ENCODE peak calls at places on chromosome 21, in six cellular contexts. X, M, Y, S, R and W are unnamed samples.

GRCh38 chr21:36183144-36183795 is 26.6 kb downstream of the DOP1B start:
- DNase-seq in X (no peak), M (peak), Y (no peak), S (no peak), R (no peak), W (no peak)

GRCh38 chr21:15446193-15446592 is 283.6 kb upstream of the USP25 start:
- DNase-seq in X (no peak), M (no peak), Y (no peak), S (no peak), R (no peak), W (no peak)

GRCh38 chr21:31573217-31573616 is 86.3 kb upstream of the SOD1 start:
- DNase-seq in X (no peak), M (no peak), Y (no peak), S (no peak), R (no peak), W (no peak)

GRCh38 chr21:36408568-36408967 is 23.4 kb downstream of the CHAF1B start:
- DNase-seq in X (no peak), M (peak), Y (no peak), S (no peak), R (no peak), W (no peak)

GRCh38 chr21:38869196-38869595 is 63.5 kb downstream of the ETS2 start:
- DNase-seq in X (no peak), M (no peak), Y (no peak), S (no peak), R (no peak), W (no peak)

GRCh38 chr21:36402339-36402738 is 17.1 kb downstream of the CHAF1B start:
- DNase-seq in X (no peak), M (no peak), Y (no peak), S (no peak), R (no peak), W (no peak)

GRCh38 chr21:31184462-31184861 is 146.2 kb upstream of the KRTAP19-8 start:
- DNase-seq in X (no peak), M (no peak), Y (no peak), S (no peak), R (no peak), W (no peak)

GRCh38 chr21:38165466-38166213 is 91.2 kb upstream of the KCNJ15 start:
- DNase-seq in X (no peak), M (no peak), Y (no peak), S (peak), R (peak), W (no peak)

GRCh38 chr21:46320331-46320801 is 3.3 kb downstream of the C21orf58 start:
- DNase-seq in X (no peak), M (no peak), Y (no peak), S (no peak), R (no peak), W (no peak)

GRCh38 chr21:46219591-46220239 is 8.9 kb downstream of the LSS start:
- DNase-seq in X (no peak), M (no peak), Y (no peak), S (no peak), R (no peak), W (no peak)

GRCh38 chr21:27201197-27201596 is 234.3 kb upstream of the ADAMTS5 start:
- DNase-seq in X (no peak), M (no peak), Y (no peak), S (peak), R (peak), W (no peak)

GRCh38 chr21:32306021-32306780 is 7.5 kb downstream of the MRAP start:
- DNase-seq in X (peak), M (no peak), Y (peak), S (no peak), R (peak), W (peak)

GRCh38 chr21:17610862-17611261 is 1.8 kb downstream of the BTG3 start:
- DNase-seq in X (no peak), M (no peak), Y (no peak), S (peak), R (no peak), W (no peak)

GRCh38 chr21:31460985-31461384 is 116.9 kb upstream of the TIAM1 start:
- DNase-seq in X (no peak), M (no peak), Y (no peak), S (no peak), R (no peak), W (no peak)

GRCh38 chr21:41318218-41318617 is 1.6 kb downstream of the FAM3B start:
- DNase-seq in X (no peak), M (no peak), Y (no peak), S (no peak), R (no peak), W (no peak)

GRCh38 chr21:16315223-16315622 is 585.4 kb downstream of the USP25 start:
- DNase-seq in X (no peak), M (no peak), Y (no peak), S (no peak), R (no peak), W (no peak)

GRCh38 chr21:37550618-37551405 is 184.2 kb downstream of the DYRK1A start:
- DNase-seq in X (no peak), M (no peak), Y (no peak), S (no peak), R (no peak), W (no peak)

GRCh38 chr21:46122241-46122671 is 24.3 kb downstream of the COL6A2 start:
- DNase-seq in X (no peak), M (no peak), Y (no peak), S (peak), R (peak), W (no peak)

GRCh38 chr21:40165671-40166070 is 298.4 kb downstream of the PCP4 start:
- DNase-seq in X (peak), M (no peak), Y (no peak), S (no peak), R (no peak), W (no peak)

GRCh38 chr21:16502897-16503296 is 773.1 kb downstream of the USP25 start:
- DNase-seq in X (no peak), M (no peak), Y (no peak), S (no peak), R (no peak), W (no peak)

GRCh38 chr21:45869121-45870007 is 112.2 kb upstream of the COL6A1 start:
- DNase-seq in X (no peak), M (no peak), Y (no peak), S (peak), R (peak), W (peak)

GRCh38 chr21:45824546-45825208 is 156.9 kb upstream of the COL6A1 start:
- DNase-seq in X (no peak), M (no peak), Y (no peak), S (no peak), R (no peak), W (no peak)

GRCh38 chr21:45954271-45954670 is 27.3 kb upstream of the COL6A1 start:
- DNase-seq in X (no peak), M (no peak), Y (no peak), S (no peak), R (peak), W (peak)

GRCh38 chr21:46125846-46126301 is 28.0 kb downstream of the COL6A2 start:
- DNase-seq in X (no peak), M (no peak), Y (no peak), S (no peak), R (no peak), W (peak)

GRCh38 chr21:40841524-40842196 is 5.3 kb downstream of the DSCAM start:
- DNase-seq in X (peak), M (peak), Y (peak), S (no peak), R (no peak), W (peak)

GRCh38 chr21:26835714-26836265 is 9.4 kb downstream of the ADAMTS1 start:
- DNase-seq in X (no peak), M (peak), Y (no peak), S (no peak), R (no peak), W (no peak)

GRCh38 chr21:28235169-28235892 is 757.3 kb downstream of the LTN1 start:
- DNase-seq in X (no peak), M (no peak), Y (no peak), S (no peak), R (no peak), W (peak)

GRCh38 chr21:37670883-37671282 is 245.4 kb downstream of the KCNJ6 start:
- DNase-seq in X (no peak), M (peak), Y (no peak), S (peak), R (peak), W (no peak)

GRCh38 chr21:36859744-36860501 is 106.5 kb downstream of the HLCS start:
- DNase-seq in X (no peak), M (peak), Y (peak), S (peak), R (peak), W (peak)

GRCh38 chr21:46092811-46093667 is 4.9 kb upstream of the COL6A2 start:
- DNase-seq in X (no peak), M (no peak), Y (no peak), S (no peak), R (no peak), W (no peak)

GRCh38 chr21:26840912-26841311 is 4.3 kb downstream of the ADAMTS1 start:
- DNase-seq in X (no peak), M (peak), Y (no peak), S (peak), R (peak), W (no peak)

GRCh38 chr21:31260790-31261189 is 83.3 kb downstream of the TIAM1 start:
- DNase-seq in X (no peak), M (peak), Y (no peak), S (peak), R (peak), W (no peak)

GRCh38 chr21:14968821-14969220 is 96.0 kb downstream of the NRIP1 start:
- DNase-seq in X (no peak), M (no peak), Y (no peak), S (peak), R (no peak), W (no peak)

GRCh38 chr21:29634410-29634809 is 305.4 kb downstream of the GRIK1 start:
- DNase-seq in X (no peak), M (no peak), Y (no peak), S (no peak), R (no peak), W (no peak)

GRCh38 chr21:37564341-37564923 is 197.9 kb downstream of the DYRK1A start:
- DNase-seq in X (peak), M (peak), Y (no peak), S (peak), R (peak), W (peak)

GRCh38 chr21:32155226-32155625 is 123.6 kb downstream of the MIS18A start:
- DNase-seq in X (no peak), M (no peak), Y (no peak), S (no peak), R (no peak), W (no peak)

GRCh38 chr21:36059823-36060158 is 535 bp downstream of the SETD4 start:
- DNase-seq in X (no peak), M (peak), Y (no peak), S (no peak), R (no peak), W (no peak)

GRCh38 chr21:17650301-17650700 is 37.6 kb upstream of the BTG3 start:
- DNase-seq in X (no peak), M (no peak), Y (no peak), S (no peak), R (no peak), W (no peak)

DNA sequence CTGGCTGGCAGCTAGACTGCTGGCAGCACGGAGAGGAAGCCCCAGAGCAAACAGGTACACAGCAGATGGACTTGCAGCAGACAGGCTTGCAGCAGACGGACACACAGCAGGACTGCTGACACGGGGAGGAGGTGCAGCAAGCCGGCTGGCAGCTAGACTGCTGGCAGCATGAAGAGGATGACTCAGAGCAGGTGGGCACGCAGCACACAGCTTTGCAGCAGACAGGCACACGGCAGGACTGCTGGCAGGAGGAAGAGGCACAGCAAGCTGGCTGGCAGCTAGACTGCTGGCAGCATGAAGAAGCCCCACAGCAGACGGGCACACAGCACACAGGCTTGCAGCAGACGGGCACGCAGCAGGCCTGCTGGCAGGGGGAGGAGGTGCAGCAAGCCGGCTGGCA is 498 bp downstream of the KRTAP10-2 start:
- DNase-seq in X (no peak), M (no peak), Y (no peak), S (no peak), R (no peak), W (peak)
- H4K91ac ChIP-seq in X (peak), M (no peak), Y (peak), S (no peak), R (no peak), W (no peak)

GRCh38 chr21:19122371-19122770 is 718.8 kb upstream of the TMPRSS15 start:
- DNase-seq in X (no peak), M (no peak), Y (no peak), S (no peak), R (no peak), W (no peak)
- H4K91ac ChIP-seq in X (no peak), M (no peak), Y (no peak), S (no peak), R (no peak), W (no peak)

GRCh38 chr21:44636209-44637017 is 743 bp upstream of the KRTAP10-10 start:
- DNase-seq in X (no peak), M (no peak), Y (no peak), S (no peak), R (no peak), W (no peak)

GRCh38 chr21:44632067-44632466 is 5.1 kb upstream of the KRTAP10-10 start:
- DNase-seq in X (no peak), M (no peak), Y (no peak), S (no peak), R (no peak), W (no peak)

GRCh38 chr21:44640761-44641160 is 3.6 kb downstream of the KRTAP10-10 start:
- DNase-seq in X (no peak), M (no peak), Y (no peak), S (no peak), R (no peak), W (no peak)

GRCh38 chr21:44639331-44639655 is 2.1 kb downstream of the KRTAP10-10 start:
- DNase-seq in X (no peak), M (no peak), Y (no peak), S (no peak), R (no peak), W (no peak)

DNA sequence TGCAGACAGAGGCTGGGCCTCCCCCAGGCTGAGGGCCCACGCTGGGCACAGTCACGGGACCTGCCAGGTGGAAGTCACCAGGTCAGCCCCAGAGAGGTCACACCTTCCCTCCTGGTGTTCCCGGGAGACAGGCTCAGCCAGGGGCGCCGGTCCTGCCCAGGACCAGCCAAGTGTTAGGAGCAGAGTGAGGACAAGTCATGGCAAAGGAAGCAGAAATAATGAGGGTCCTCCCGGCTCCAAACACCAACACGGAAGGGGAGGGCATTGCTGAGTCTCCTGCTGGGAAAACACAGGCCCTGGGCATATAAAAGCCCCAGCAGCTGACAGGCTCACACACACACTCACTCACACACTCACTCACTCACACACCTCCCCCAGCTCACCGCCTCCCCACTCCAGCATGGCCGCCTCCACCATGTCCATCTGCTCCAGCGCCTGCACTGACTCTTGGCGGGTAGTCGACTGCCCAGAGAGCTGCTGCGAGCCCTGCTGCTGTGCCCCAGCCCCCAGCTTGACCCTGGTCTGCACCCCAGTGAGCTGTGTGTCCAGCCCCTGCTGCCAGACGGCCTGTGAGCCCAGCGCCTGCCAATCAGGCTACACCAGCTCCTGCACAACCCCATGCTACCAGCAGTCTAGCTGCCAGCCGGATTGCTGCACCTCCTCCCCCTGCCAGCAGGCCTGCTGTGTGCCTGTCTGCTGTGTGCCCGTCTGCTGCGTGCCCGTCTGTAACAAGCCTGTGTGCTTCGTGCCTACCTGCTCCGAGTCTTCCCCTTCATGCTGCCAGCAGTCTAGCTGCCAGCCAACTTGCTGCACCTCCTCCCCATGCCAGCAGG is at the start of gene KRTAP10-10:
- DNase-seq in X (no peak), M (no peak), Y (no peak), S (no peak), R (no peak), W (peak)
- H4K91ac ChIP-seq in X (no peak), M (no peak), Y (peak), S (no peak), R (no peak), W (no peak)

DNA sequence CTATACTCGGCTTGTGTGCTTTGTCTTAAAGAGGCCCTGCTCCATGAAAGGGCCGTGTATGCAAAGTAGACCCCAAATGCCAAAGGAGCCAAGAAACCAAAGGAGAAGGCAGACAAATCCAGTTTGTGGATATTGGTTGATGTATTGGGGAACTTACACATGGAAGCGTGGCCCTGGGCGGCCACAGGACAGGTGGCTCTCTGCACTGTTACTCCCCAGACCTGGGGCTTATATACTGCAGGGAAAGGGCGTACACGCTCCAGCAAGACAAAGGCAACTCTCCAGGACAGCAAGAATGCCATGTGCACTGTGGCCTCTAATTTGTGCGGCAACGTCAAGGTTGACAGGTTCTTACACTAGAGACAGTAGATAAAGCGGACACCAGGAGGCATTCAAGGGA is 24.8 kb downstream of the RSPH1 start:
- DNase-seq in X (no peak), M (no peak), Y (no peak), S (no peak), R (no peak), W (no peak)
- H4K91ac ChIP-seq in X (no peak), M (no peak), Y (no peak), S (no peak), R (no peak), W (no peak)

DNA sequence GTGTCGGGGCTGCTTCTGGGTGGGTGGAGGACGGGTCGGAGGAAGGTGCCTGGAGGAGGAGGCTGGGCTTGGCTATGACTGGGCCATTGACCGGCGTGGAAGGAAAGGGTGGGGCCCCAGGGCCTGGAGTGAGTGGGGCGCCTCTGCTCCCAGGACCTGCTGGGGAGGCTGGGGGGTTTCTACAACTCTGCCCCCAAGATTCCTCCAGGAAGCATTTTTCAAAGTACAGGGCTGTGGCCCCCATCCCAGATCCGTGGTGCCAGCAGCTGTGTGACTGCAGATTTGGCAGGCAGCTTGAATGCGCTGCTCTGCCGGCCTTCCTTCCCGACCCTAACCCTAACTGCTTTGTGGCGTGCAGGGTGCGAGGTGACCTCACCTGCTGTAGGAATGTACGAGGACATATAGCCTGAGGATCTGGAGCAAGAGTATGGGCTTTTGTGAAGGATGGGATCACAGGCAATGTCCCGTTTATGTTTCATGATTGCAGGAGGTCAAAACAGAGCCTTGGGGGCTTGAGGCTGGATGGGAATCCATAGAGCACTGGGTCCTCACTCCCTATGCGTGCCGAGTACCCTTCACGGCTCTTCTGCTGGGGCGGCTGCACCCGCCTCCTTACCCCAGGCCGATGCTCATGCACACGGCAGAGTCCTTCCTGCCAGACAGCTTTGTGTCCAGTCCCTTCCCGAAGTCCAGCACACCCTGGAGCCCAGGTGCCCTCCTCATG is 24.7 kb downstream of the TRPM2 start:
- DNase-seq in X (no peak), M (no peak), Y (no peak), S (no peak), R (no peak), W (no peak)
- H4K91ac ChIP-seq in X (peak), M (no peak), Y (peak), S (no peak), R (no peak), W (no peak)

GRCh38 chr21:33427051-33427450 is 23.8 kb downstream of the IFNGR2 start:
- DNase-seq in X (no peak), M (no peak), Y (no peak), S (no peak), R (no peak), W (no peak)
- H4K91ac ChIP-seq in X (no peak), M (no peak), Y (no peak), S (no peak), R (no peak), W (no peak)

DNA sequence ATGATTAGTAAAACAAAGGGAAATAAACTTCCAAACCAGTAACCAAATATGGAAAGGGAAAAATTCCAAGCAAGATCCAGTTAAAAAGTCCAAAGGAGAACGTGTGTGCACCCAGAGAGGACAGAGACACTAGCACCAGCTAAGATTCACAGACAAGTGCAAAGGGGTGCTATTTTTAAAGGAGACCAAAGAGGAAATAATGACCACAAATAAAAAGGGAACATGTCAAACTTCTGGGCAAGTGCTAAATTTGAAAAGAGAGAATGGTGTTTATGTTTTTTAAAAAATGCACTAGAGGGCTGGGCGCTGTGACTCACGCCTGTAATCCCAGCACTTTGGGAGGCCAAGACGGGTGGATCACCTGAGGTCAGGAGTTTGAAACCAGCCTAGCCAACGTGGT is 8.6 kb downstream of the JAM2 start:
- DNase-seq in X (no peak), M (peak), Y (no peak), S (no peak), R (no peak), W (no peak)
- H4K91ac ChIP-seq in X (no peak), M (no peak), Y (no peak), S (no peak), R (no peak), W (no peak)

DNA sequence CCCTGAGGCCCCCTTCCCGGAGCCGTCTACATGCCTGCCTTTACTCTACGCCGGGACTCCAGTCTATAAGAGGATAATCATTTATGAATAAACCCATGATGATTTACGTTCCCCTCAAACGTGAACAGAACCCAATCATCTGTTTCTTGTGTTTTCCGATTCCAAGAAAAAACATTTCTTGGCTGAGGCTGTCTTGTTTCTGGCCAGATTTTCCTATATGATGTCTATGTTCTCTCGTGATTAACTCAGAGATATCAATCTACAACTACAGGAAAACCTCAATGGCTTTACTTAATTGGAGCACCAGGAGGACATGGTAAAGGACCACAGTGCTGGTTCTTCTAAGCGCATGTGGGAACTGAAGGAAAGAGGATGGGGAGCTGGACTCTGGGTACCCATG is 22.3 kb downstream of the RCAN1 start:
- DNase-seq in X (no peak), M (no peak), Y (no peak), S (no peak), R (peak), W (no peak)
- H4K91ac ChIP-seq in X (no peak), M (no peak), Y (no peak), S (no peak), R (no peak), W (no peak)